ENCODE peak calls at places on chromosome 20, in seven cellular contexts. E is tibial nerve; M is HCT116; P is A549; Q is CD8-positive, alpha-beta T cell; O is ascending aorta; R is heart right ventricle. G is an unnamed sample.

GRCh38 chr20:38751360-38751976 is 3.2 kb downstream of the ACTR5 start:
- DNase-seq in E (peak; percentile 31), M (peak; percentile 27), P (peak; percentile 52), Q (no peak), O (no peak), R (no peak), G (no peak)

GRCh38 chr20:36881888-36882287 is 6.0 kb downstream of the TLDC2 start:
- DNase-seq in E (no peak), M (no peak), P (no peak), Q (no peak), O (no peak), R (no peak), G (no peak)

GRCh38 chr20:47453167-47453782 is 48.4 kb upstream of the NCOA3 start:
- DNase-seq in E (no peak), M (peak; percentile 74), P (peak; percentile 93), Q (no peak), O (no peak), R (no peak), G (no peak)

GRCh38 chr20:19288061-19288460 is 75.6 kb downstream of the SLC24A3 start:
- DNase-seq in E (no peak), M (no peak), P (no peak), Q (no peak), O (no peak), R (no peak), G (no peak)

GRCh38 chr20:43658068-43658722 is 8.7 kb upstream of the MYBL2 start:
- DNase-seq in E (no peak), M (no peak), P (peak; percentile 37), Q (no peak), O (no peak), R (no peak), G (no peak)

GRCh38 chr20:8853805-8854338 is 215.0 kb upstream of the PLCB4 start:
- DNase-seq in E (peak; percentile 60), M (peak; percentile 40), P (peak; percentile 80), Q (no peak), O (no peak), R (peak; percentile 48), G (no peak)

GRCh38 chr20:36847009-36847709 is 28.8 kb upstream of the TLDC2 start:
- DNase-seq in E (peak; percentile 78), M (no peak), P (no peak), Q (no peak), O (peak; percentile 44), R (peak; percentile 73), G (no peak)

GRCh38 chr20:25220810-25221591 is 25.5 kb downstream of the ENTPD6 start:
- DNase-seq in E (no peak), M (no peak), P (no peak), Q (no peak), O (no peak), R (no peak), G (no peak)

GRCh38 chr20:20083796-20084195 is 31.5 kb downstream of the CFAP61 start:
- DNase-seq in E (no peak), M (peak; percentile 19), P (peak; percentile 39), Q (no peak), O (no peak), R (no peak), G (no peak)

GRCh38 chr20:20630551-20630950 is 81.9 kb downstream of the RALGAPA2 start:
- DNase-seq in E (no peak), M (no peak), P (no peak), Q (no peak), O (no peak), R (no peak), G (no peak)

GRCh38 chr20:9301129-9302072 is 213.0 kb upstream of the LAMP5 start:
- DNase-seq in E (peak; percentile 21), M (peak; percentile 6), P (peak; percentile 89), Q (no peak), O (no peak), R (peak; percentile 50), G (no peak)

GRCh38 chr20:50198211-50198666 is 7.6 kb downstream of the CEBPB start:
- DNase-seq in E (no peak), M (no peak), P (no peak), Q (no peak), O (no peak), R (no peak), G (no peak)

DNA sequence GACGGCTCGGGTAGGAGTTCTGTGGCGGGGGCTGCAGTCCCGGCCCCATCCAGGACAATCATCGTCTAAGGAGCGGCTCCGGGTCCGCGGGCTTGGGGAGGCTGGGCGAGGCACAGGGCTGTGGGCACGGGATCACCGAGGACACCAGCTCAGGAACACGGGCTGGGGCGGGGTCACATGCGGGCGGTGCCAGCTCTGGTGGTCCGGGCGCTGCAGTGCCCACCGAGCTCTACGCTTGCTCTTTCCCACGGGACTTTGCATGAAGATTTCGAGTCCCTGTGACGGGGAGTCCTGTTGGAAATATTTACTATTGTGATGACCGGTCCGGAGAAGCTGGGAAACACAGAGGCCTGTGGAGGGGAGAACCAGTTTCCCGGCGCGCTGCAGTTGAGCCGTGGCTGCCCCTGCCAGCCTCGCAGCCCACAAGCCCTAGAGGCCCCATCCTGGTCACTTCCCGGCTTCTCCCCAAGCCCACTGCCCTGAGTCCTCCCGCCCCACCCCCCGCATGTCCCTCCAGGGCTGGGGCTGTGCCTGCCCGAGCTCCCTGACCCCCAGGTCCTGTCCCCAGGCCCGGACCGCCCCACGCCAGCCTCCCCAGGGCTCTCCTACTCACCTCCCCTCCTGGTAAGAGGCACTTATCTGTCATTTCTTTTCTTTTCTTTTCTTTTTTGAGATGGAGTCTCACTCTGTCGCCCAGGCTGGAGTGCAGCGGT is 20.7 kb downstream of the SLC17A9 start:
- DNase-seq in E (no peak), M (no peak), P (no peak), Q (no peak), O (no peak), R (no peak), G (no peak)
- H3K4me3 ChIP-seq in E (no peak overlapping the region), M (peak overlapping the region; percentile 47), P (peak overlapping the region; percentile 44), Q (peak overlapping the region; percentile 36), O (peak overlapping the region; percentile 49), R (peak overlapping the region; percentile 26), G (no peak overlapping the region)

GRCh38 chr20:53901064-53901463 is 169.3 kb downstream of the BCAS1 start:
- DNase-seq in E (no peak), M (no peak), P (peak; percentile 52), Q (no peak), O (no peak), R (no peak), G (no peak)
- H3K4me1 ChIP-seq in E (no peaks in the 10 kb centered on the region), M (peaks cover 35% of the 10 kb centered on the region), P (peaks cover 47% of the 10 kb centered on the region), Q (peaks cover 34% of the 10 kb centered on the region), O (no peaks in the 10 kb centered on the region), R (peaks cover 47% of the 10 kb centered on the region), G (no peaks in the 10 kb centered on the region)

GRCh38 chr20:45373353-45374100 is 4.6 kb downstream of the TP53TG5 start:
- DNase-seq in E (peak; percentile 84), M (peak; percentile 57), P (peak; percentile 84), Q (peak; percentile 81), O (no peak), R (peak; percentile 91), G (peak; percentile 93)
- TF ChIP-seq CTCF in E (peak; percentile 80), M (peak; percentile 87), P (peak; percentile 94), Q (peak; percentile 90), O (peak; percentile 86), R (peak; percentile 93), G (peak; percentile 86)

GRCh38 chr20:33669224-33669623 is 2.5 kb downstream of the ACTL10 start:
- DNase-seq in E (no peak), M (no peak), P (no peak), Q (no peak), O (no peak), R (no peak), G (no peak)

GRCh38 chr20:33666293-33667244 is at the start of gene ACTL10:
- DNase-seq in E (peak; percentile 98), M (no peak), P (no peak), Q (peak; percentile 53), O (peak; percentile 95), R (peak; percentile 98), G (peak; percentile 98)

GRCh38 chr20:33668087-33668790 is 1.5 kb downstream of the ACTL10 start:
- DNase-seq in E (peak; percentile 59), M (no peak), P (peak; percentile 51), Q (no peak), O (no peak), R (peak; percentile 76), G (peak; percentile 71)

GRCh38 chr20:33668791-33669155 is 2.0 kb downstream of the ACTL10 start:
- DNase-seq in E (no peak), M (no peak), P (no peak), Q (no peak), O (no peak), R (no peak), G (no peak)

GRCh38 chr20:33667245-33668086 is 723 bp downstream of the ACTL10 start:
- DNase-seq in E (no peak), M (no peak), P (no peak), Q (peak; percentile 52), O (no peak), R (peak; percentile 42), G (no peak)
- H3K4me3 ChIP-seq in E (peak overlapping the region; percentile 39), M (no peak overlapping the region), P (no peak overlapping the region), Q (peak overlapping the region; percentile 86), O (peak overlapping the region; percentile 70), R (peak overlapping the region; percentile 55), G (peak overlapping the region; percentile 30)

DNA sequence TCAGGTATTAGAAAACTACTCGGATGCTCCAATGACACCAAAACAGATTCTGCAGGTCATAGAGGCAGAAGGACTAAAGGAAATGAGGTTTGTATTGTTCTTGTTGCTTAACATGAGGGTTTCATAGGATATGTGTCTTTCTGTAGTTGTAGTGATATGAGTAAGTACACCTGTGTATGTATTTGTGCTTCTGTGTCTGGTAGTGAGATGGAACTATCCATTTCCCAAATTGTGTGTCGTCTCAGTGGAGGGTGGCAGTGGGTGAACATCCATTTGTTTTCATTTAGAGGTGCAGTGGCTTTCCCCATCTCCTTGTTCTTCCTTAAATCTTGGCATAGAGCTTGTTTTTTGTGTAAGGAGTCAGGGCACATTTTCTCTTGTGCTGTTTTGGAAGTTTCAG is 8.2 kb downstream of the ASXL1 start:
- DNase-seq in E (no peak), M (no peak), P (no peak), Q (no peak), O (no peak), R (no peak), G (no peak)
- H3K4me1 ChIP-seq in E (no peaks in the 10 kb centered on the region), M (no peaks in the 10 kb centered on the region), P (peaks cover 63% of the 10 kb centered on the region), Q (peaks cover 57% of the 10 kb centered on the region), O (no peaks in the 10 kb centered on the region), R (peaks cover 53% of the 10 kb centered on the region), G (peaks cover 27% of the 10 kb centered on the region)

DNA sequence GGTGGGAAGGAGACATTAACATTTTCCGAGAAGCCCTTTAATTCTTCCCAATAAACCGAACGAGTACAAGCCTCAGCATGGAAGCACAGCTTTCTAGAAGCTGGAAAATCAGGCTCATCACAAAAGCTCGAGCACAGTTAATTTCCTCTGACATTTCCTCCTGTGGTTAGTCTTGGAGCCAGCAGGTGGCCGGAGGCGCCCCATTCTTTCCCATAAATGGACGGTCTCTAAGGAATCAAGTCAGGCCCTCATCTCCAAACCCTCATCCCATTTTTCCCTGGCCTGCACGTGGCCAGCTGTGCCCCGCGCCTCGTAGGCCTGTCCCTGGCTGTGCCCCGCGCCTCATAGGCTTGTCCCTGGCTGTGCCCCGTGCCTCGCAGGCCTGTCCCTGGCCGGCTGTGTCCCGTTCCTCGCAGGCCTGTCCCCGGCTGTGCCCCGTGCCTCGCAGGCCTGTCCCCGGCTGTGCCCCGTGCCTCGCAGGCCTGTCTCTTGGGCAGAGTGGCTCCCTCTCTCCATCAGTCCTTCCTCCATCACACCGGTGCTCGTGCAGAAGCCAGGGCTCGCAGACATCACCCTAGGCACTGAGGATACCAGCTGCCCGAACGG is 19.7 kb upstream of the NTSR1 start:
- DNase-seq in E (no peak), M (no peak), P (peak; percentile 31), Q (no peak), O (no peak), R (no peak), G (no peak)
- TF ChIP-seq CTCF in E (no peak), M (no peak), P (no peak), Q (no peak), O (no peak), R (no peak), G (no peak)